ENCODE peak calls at places on chromosomes 5 and 9, in five cellular contexts. Z is A549, F is uterus, W is body of pancreas, X is K562. D is an unnamed sample.

GRCh38 chr5:50439221-50439620 is 1.9 kb downstream of the EMB start:
- DNase-seq in Z (no peak), W (no peak), F (no peak), X (no peak), D (no peak)

GRCh38 chr9:99103505-99103904 is 1.4 kb upstream of the TGFBR1 start:
- DNase-seq in F (peak; percentile 30), X (no peak), W (no peak), Z (peak; percentile 18), D (no peak)

GRCh38 chr5:76342474-76342873 is 60.6 kb upstream of the IQGAP2 start:
- DNase-seq in F (no peak), Z (no peak), W (no peak), X (no peak), D (no peak)

GRCh38 chr9:129595323-129595741 is 25.6 kb downstream of the C9orf50 start:
- DNase-seq in X (no peak), F (no peak), W (no peak), Z (no peak), D (no peak)

GRCh38 chr9:33029106-33029788 is 4.2 kb downstream of the DNAJA1 start:
- DNase-seq in X (no peak), F (no peak), Z (peak; percentile 34), W (no peak), D (no peak)

GRCh38 chr9:97536480-97536879 is 35.0 kb downstream of the TMOD1 start:
- DNase-seq in Z (no peak), X (no peak), F (peak; percentile 77), W (peak; percentile 82), D (no peak)

GRCh38 chr9:111198936-111199335 is 131.1 kb downstream of the OR2K2 start:
- DNase-seq in Z (no peak), X (no peak), F (no peak), W (no peak), D (no peak)

GRCh38 chr5:145872486-145872885 is 328 bp downstream of the GRXCR2 start:
- DNase-seq in Z (no peak), X (no peak), W (no peak), F (no peak), D (no peak)

GRCh38 chr5:32710859-32711692 is at the start of gene NPR3:
- DNase-seq in W (no peak), Z (peak; percentile 68), X (no peak), F (peak; percentile 22), D (peak; percentile 57)

GRCh38 chr5:34789021-34789531 is 49.9 kb upstream of the TTC23L start:
- DNase-seq in Z (peak; percentile 29), W (peak; percentile 16), X (no peak), F (peak; percentile 28), D (peak; percentile 9)

GRCh38 chr9:72675586-72675985 is 154.2 kb downstream of the TMC1 start:
- DNase-seq in F (no peak), Z (peak; percentile 10), W (no peak), X (no peak), D (no peak)

GRCh38 chr5:93874491-93874890 is 133.1 kb upstream of the POU5F2 start:
- DNase-seq in W (no peak), F (no peak), X (no peak), Z (no peak), D (no peak)

GRCh38 chr5:42250-42649 is 49.7 kb upstream of the PLEKHG4B start:
- DNase-seq in Z (peak; percentile 41), X (peak; percentile 28), F (no peak), W (peak; percentile 20), D (no peak)

GRCh38 chr5:61631438-61631941 is 299.4 kb downstream of the ZSWIM6 start:
- DNase-seq in W (peak; percentile 33), F (no peak), Z (no peak), X (no peak), D (no peak)

GRCh38 chr5:131988601-131989000 is 22.9 kb downstream of the ACSL6 start:
- DNase-seq in X (no peak), Z (no peak), F (no peak), W (no peak), D (no peak)

GRCh38 chr9:14538529-14538928 is 154.7 kb downstream of the ZDHHC21 start:
- DNase-seq in X (peak; percentile 32), F (no peak), W (no peak), Z (no peak), D (peak; percentile 29)

GRCh38 chr5:79120221-79120620 is 8.6 kb downstream of the BHMT start:
- DNase-seq in Z (no peak), X (no peak), W (no peak), F (no peak), D (no peak)

DNA sequence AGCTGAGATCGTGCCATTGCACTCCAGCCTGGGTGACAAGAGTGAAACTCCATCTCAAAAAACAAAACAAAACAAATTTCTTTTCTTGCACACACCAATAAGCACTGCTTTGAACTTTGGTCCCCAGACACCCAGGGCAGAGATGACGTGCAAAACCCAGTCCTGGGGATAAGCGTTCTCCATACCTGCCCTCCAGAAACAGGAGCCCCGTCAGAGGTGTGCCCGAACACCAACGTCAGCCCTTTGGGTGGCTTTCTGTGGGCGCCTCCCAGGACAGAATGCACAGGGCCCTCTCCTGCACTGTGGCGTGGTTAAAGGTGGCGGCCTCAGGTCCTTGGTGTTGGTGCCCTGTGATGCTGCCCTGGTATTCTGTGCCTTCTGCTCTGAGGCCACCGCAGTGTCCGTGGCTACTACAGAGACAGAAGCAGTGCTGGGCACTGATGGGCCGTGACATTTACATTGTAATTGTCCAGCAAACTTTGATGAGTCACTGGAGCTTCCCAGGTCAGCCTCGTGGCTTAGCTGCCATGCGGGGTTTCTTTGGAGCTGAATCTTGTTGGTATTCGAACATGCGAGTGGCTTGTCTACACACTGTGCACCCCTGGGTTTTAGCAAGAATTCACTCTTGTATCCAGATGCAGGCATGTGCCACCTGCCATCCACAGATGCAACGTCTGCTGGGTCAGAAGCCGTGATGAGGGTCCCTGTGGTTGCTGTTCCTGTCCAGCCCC is 9.8 kb downstream of the PPP1R26 start:
- DNase-seq in W (no peak), F (no peak), X (no peak), Z (no peak), D (no peak)
- TF ChIP-seq POLR2A in W (no peak), F (no peak), X (no peak), Z (no peak), D (no peak)

GRCh38 chr5:124627815-124628214 is 118.6 kb downstream of the ZNF608 start:
- DNase-seq in X (no peak), F (no peak), W (no peak), Z (no peak), D (no peak)

GRCh38 chr5:124630767-124631704 is 115.4 kb downstream of the ZNF608 start:
- DNase-seq in Z (no peak), X (no peak), F (no peak), W (no peak), D (no peak)

GRCh38 chr5:124626053-124626452 is 120.4 kb downstream of the ZNF608 start:
- DNase-seq in Z (no peak), F (no peak), X (no peak), W (no peak), D (no peak)

GRCh38 chr5:124628251-124628650 is 118.2 kb downstream of the ZNF608 start:
- DNase-seq in Z (no peak), F (no peak), X (no peak), W (no peak), D (no peak)

GRCh38 chr5:124628721-124629596 is 117.5 kb downstream of the ZNF608 start:
- DNase-seq in Z (peak; percentile 86), W (no peak), F (no peak), X (peak; percentile 91), D (no peak)
- TF ChIP-seq POLR2A in Z (no peak), W (no peak), F (no peak), X (peak; percentile 53), D (no peak)

DNA sequence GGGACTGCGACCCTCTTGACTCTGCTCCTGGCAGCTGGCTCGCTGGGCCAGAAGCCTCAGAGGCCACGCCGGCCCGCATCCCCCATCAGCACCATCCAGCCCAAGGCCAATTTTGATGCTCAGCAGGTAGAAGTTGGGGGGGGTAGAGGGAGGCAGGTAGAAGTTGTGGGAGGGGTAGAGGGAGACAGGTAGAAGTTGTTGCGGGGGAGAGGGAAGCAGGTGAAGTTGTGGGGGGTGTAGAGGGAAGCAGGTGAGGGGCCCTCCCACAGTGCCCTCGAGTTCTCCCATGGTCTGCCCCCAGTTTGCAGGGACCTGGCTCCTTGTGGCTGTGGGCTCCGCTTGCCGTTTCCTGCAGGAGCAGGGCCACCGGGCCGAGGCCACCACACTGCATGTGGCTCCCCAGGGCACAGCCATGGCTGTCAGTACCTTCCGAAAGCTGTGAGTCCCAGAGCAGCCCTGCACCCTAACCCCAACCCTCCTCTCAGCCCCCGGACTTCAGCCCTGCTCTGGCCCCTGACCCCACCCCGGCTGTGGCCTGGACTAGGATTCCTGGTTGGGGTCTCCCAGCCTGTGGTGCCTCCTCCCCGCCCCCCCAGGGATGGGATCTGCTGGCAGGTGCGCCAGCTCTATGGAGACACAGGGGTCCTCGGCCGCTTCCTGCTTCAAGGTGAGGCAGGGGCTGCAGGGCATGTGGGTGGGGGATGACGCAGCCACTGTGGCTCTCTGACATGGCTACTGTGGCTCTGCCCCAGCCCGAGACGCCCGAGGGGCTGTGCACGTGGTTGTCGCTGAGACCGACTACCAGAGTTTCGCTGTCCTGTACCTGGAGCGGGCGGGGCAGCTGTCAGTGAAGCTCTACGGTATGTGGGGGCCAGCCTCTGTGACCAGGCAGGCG is 537 bp downstream of the C8G start:
- DNase-seq in Z (no peak), W (no peak), X (no peak), F (no peak), D (no peak)
- TF ChIP-seq POLR2A in Z (no peak), W (no peak), X (no peak), F (no peak), D (no peak)

DNA sequence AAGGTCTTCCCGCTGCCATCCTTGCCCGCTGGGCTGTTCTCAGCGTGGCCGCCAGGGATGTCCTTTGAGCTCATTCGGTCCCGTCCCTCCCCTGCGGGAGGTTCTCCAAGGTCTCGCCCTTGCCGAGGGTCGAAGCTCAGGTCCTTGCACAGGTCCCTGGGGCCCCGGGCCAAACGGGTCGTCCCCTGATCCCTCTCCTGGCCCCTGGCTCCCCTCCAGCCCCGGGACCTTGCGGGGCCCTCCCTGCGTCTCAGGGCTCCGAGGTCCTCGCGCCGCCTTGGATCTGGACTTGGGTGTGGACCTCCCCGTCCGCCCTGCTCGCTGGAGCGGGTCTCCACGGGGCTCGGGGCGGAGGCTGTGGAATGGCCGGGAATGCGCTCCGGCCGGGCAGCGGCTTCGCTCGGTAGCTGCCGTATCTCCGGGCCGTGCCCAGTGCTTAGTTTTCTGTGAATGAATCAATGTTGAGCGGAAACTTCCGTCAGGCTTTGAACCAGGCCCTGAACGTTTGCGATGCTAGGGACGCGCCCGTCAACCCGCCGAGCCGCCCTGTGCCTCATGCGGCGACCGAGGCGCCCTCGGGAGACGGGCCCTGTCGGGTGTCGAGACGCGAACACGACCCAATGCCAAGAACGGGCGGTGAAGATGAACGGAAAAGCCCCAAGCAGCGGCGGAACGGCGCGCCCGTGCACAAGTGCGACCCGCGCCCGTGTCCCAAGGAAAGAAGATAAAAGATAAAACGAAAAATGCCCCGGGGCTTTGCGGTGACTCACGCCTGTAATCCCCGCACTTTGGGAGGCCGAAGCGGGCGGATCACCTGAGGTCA is 779 bp downstream of the RNU6ATAC start:
- DNase-seq in Z (no peak), F (peak; percentile 64), W (peak; percentile 64), X (no peak), D (peak; percentile 77)
- TF ChIP-seq POLR2A in Z (no peak), F (no peak), W (no peak), X (no peak), D (no peak)

GRCh38 chr9:6645153-6646027 is at the start of gene GLDC:
- DNase-seq in X (no peak), W (peak; percentile 77), F (no peak), Z (peak; percentile 91), D (peak; percentile 12)
- TF ChIP-seq POLR2A in X (no peak), W (no peak), F (no peak), Z (peak; percentile 87), D (no peak)

GRCh38 chr5:140560227-140560626 is 3.0 kb upstream of the SRA1 start:
- DNase-seq in F (no peak), X (no peak), W (no peak), Z (no peak), D (no peak)
- TF ChIP-seq POLR2A in F (no peak), X (no peak), W (no peak), Z (no peak), D (no peak)